ENCODE peak calls at places on chromosomes 4 and X, in nine cellular contexts. K, L, H, V, B, Y, X, P and D are unnamed samples.

GRCh38 chr4:132593717-132594400 is 555.2 kb upstream of the PCDH10 start:
- DNase-seq in P (no peak), V (no peak), X (no peak), L (no peak), B (no peak), Y (no peak), K (no peak), H (no peak), D (no peak)

GRCh38 chr4:67879486-67879885 is 4.3 kb downstream of the TMPRSS11D start:
- DNase-seq in P (no peak), H (no peak), Y (no peak), B (no peak), K (no peak), X (no peak), V (no peak), L (no peak), D (no peak)

GRCh38 chrX:51641421-51642021 is 22.8 kb upstream of the CENPVL3 start:
- DNase-seq in X (no peak), P (peak), Y (peak), V (peak), L (no peak), B (peak), H (no peak), K (no peak), D (no peak)

GRCh38 chr4:183960021-183960420 is 54.9 kb downstream of the STOX2 start:
- DNase-seq in Y (peak), P (no peak), V (peak), X (peak), H (no peak), B (peak), K (peak), L (no peak), D (peak)

GRCh38 chrX:41064028-41064427 is 21.2 kb upstream of the USP9X start:
- DNase-seq in X (no peak), Y (no peak), L (no peak), K (no peak), V (peak), P (no peak), B (no peak), H (no peak), D (no peak)

GRCh38 chrX:56792270-56793111 is 63.4 kb downstream of the NBDY start:
- DNase-seq in Y (no peak), X (no peak), L (no peak), P (no peak), K (peak), B (no peak), V (no peak), H (no peak), D (no peak)

GRCh38 chr4:151850751-151851150 is 89.9 kb upstream of the GATB start:
- DNase-seq in H (no peak), X (no peak), B (no peak), Y (no peak), K (no peak), L (no peak), P (no peak), V (peak), D (no peak)

GRCh38 chr4:144399927-144400326 is 246.0 kb upstream of the HHIP start:
- DNase-seq in Y (no peak), X (no peak), L (no peak), K (no peak), V (peak), H (no peak), P (no peak), B (peak), D (no peak)

GRCh38 chr4:64539234-64539849 is 130.1 kb upstream of the TECRL start:
- DNase-seq in V (peak), X (peak), H (no peak), P (peak), Y (peak), B (peak), L (peak), K (peak), D (peak)

GRCh38 chr4:90943311-90943710 is 816.1 kb downstream of the CCSER1 start:
- DNase-seq in P (no peak), L (no peak), X (no peak), H (no peak), Y (no peak), K (no peak), B (no peak), V (no peak), D (no peak)

GRCh38 chr4:127370495-127371069 is 262.2 kb upstream of the INTU start:
- DNase-seq in B (peak), Y (no peak), H (no peak), V (peak), P (no peak), X (no peak), K (no peak), L (no peak), D (no peak)

GRCh38 chr4:138189212-138189611 is 52.9 kb downstream of the SLC7A11 start:
- DNase-seq in H (no peak), X (no peak), L (no peak), P (no peak), V (no peak), B (no peak), Y (no peak), K (no peak), D (no peak)

GRCh38 chrX:6505960-6506359 is 29.0 kb downstream of the VCX3A start:
- DNase-seq in H (no peak), X (no peak), K (no peak), V (no peak), Y (no peak), L (no peak), P (no peak), B (no peak), D (no peak)

GRCh38 chr4:139666735-139667266 is 1.2 kb downstream of the MGST2 start:
- DNase-seq in Y (peak), H (peak), X (peak), L (no peak), B (no peak), K (peak), V (no peak), P (peak), D (peak)

GRCh38 chr4:88208146-88208545 is 49.7 kb upstream of the ABCG2 start:
- DNase-seq in P (no peak), K (no peak), X (no peak), Y (no peak), L (no peak), V (no peak), H (no peak), B (no peak), D (no peak)

GRCh38 chr4:106268731-106269272 is 47.2 kb downstream of the TBCK start:
- DNase-seq in K (no peak), X (no peak), Y (no peak), L (no peak), B (no peak), H (no peak), V (peak), P (no peak), D (no peak)

GRCh38 chr4:5052424-5052702 is 1.1 kb downstream of the STK32B start:
- DNase-seq in X (no peak), P (no peak), V (no peak), L (no peak), K (no peak), Y (no peak), B (no peak), H (no peak), D (no peak)

GRCh38 chrX:51569561-51569960 is 49.2 kb downstream of the CENPVL3 start:
- DNase-seq in Y (no peak), B (no peak), P (no peak), V (no peak), X (no peak), K (no peak), L (no peak), H (no peak), D (no peak)

GRCh38 chr4:133154725-133155124 is 5.6 kb downstream of the PCDH10 start:
- DNase-seq in V (peak), X (peak), B (no peak), Y (peak), P (no peak), H (no peak), L (no peak), K (no peak), D (peak)

GRCh38 chrX:7446815-7447214 is 298.9 kb upstream of the PUDP start:
- DNase-seq in K (no peak), L (no peak), V (no peak), H (no peak), X (no peak), B (no peak), Y (no peak), P (no peak), D (no peak)

GRCh38 chr4:154779362-154779947 is 1.6 kb upstream of the RBM46 start:
- DNase-seq in Y (no peak), K (no peak), H (no peak), V (peak), P (no peak), L (no peak), B (peak), X (no peak), D (no peak)

GRCh38 chrX:56343664-56344063 is 111.5 kb downstream of the KLF8 start:
- DNase-seq in B (no peak), Y (no peak), H (no peak), K (no peak), L (no peak), P (peak), X (no peak), V (no peak), D (no peak)

GRCh38 chrX:51336584-51336983 is 4.0 kb downstream of the NUDT10 start:
- DNase-seq in X (no peak), Y (peak), V (peak), L (no peak), P (peak), B (peak), H (no peak), K (no peak), D (peak)

GRCh38 chr4:166143227-166143626 is 270.2 kb downstream of the TLL1 start:
- DNase-seq in P (no peak), K (no peak), H (no peak), B (no peak), X (no peak), Y (no peak), V (no peak), L (no peak), D (no peak)

GRCh38 chrX:107547621-107548020 is 80.7 kb upstream of the PRPS1 start:
- DNase-seq in K (no peak), B (no peak), L (no peak), V (no peak), H (no peak), Y (no peak), X (no peak), P (no peak), D (no peak)

GRCh38 chrX:153646620-153647373 is at the start of gene DUSP9:
- DNase-seq in B (no peak), X (peak), H (peak), K (no peak), Y (peak), P (no peak), V (peak), L (no peak), D (peak)

GRCh38 chr4:165079476-165079875 is 25.8 kb downstream of the TRIM75 start:
- DNase-seq in L (no peak), X (no peak), B (peak), Y (no peak), H (no peak), K (no peak), P (no peak), V (no peak), D (no peak)

GRCh38 chr4:70945046-70945445 is 42.9 kb downstream of the MOB1B start:
- DNase-seq in L (no peak), X (no peak), B (no peak), Y (no peak), K (no peak), P (no peak), H (no peak), V (no peak), D (no peak)

GRCh38 chr4:169033660-169034059 is 23.6 kb upstream of the CBR4 start:
- DNase-seq in X (no peak), L (no peak), H (no peak), P (no peak), B (no peak), K (peak), Y (no peak), V (no peak), D (peak)

GRCh38 chr4:139278956-139279722 is 886 bp downstream of the MGARP start:
- DNase-seq in H (no peak), V (no peak), K (no peak), L (no peak), B (no peak), Y (peak), P (no peak), X (peak), D (no peak)

GRCh38 chr4:124711469-124712416 is 789 bp downstream of the ANKRD50 start:
- DNase-seq in B (peak), K (peak), X (peak), Y (peak), L (peak), H (peak), V (peak), P (peak), D (peak)

GRCh38 chr4:148831945-148832344 is 389.7 kb upstream of the NR3C2 start:
- DNase-seq in V (peak), P (no peak), X (no peak), L (no peak), K (no peak), Y (no peak), H (no peak), B (peak), D (no peak)

GRCh38 chr4:172962564-172963353 is 205.9 kb upstream of the GALNT7 start:
- DNase-seq in K (peak), L (no peak), B (no peak), V (no peak), P (no peak), Y (no peak), H (no peak), X (no peak), D (no peak)

GRCh38 chr4:4969298-4969697 is 50.0 kb downstream of the CYTL1 start:
- DNase-seq in H (no peak), X (no peak), P (no peak), B (no peak), Y (no peak), K (no peak), V (peak), L (no peak), D (no peak)

GRCh38 chr4:63316633-63317032 is 1092.6 kb downstream of the TECRL start:
- DNase-seq in X (no peak), H (no peak), Y (no peak), P (no peak), V (no peak), B (peak), L (no peak), K (no peak), D (no peak)

GRCh38 chrX:129824620-129825019 is 19.1 kb downstream of the ZDHHC9 start:
- DNase-seq in P (no peak), L (no peak), V (no peak), H (no peak), Y (no peak), X (no peak), B (no peak), K (no peak), D (no peak)

GRCh38 chr4:11623726-11624037 is 195.0 kb upstream of the HS3ST1 start:
- DNase-seq in V (no peak), P (no peak), H (no peak), X (no peak), K (peak), Y (peak), B (no peak), L (no peak), D (peak)